ENCODE peak calls at places on chromosome 10, in six cellular contexts. One of them, this sample, is unnamed.
A peak's percentile ranks its signal among the peaks of the same experiment; 100 is the strongest.

GRCh38 chr10:13617146-13617545 is 30.4 kb downstream of the PRPF18 start:
- DNase-seq in HCT116: no peak
- DNase-seq in SK-N-SH: no peak
- DNase-seq in K562: no peak
- DNase-seq in HepG2: no peak
- DNase-seq in GM12878: no peak
- DNase-seq in this sample: no peak

GRCh38 chr10:60526024-60526585 is 136.4 kb upstream of the ANK3 start:
- DNase-seq in HCT116: no peak
- DNase-seq in GM12878: no peak
- DNase-seq in HepG2: no peak
- DNase-seq in SK-N-SH: no peak
- DNase-seq in K562: no peak
- DNase-seq in this sample: no peak

GRCh38 chr10:72784551-72785421 is 92.8 kb downstream of the MCU start:
- DNase-seq in K562: no peak
- DNase-seq in SK-N-SH: no peak
- DNase-seq in GM12878: no peak
- DNase-seq in HCT116: peak; percentile 21
- DNase-seq in HepG2: no peak
- DNase-seq in this sample: peak; percentile 60

GRCh38 chr10:59055046-59055445 is 121.4 kb upstream of the PHYHIPL start:
- DNase-seq in K562: no peak
- DNase-seq in HCT116: no peak
- DNase-seq in GM12878: no peak
- DNase-seq in SK-N-SH: no peak
- DNase-seq in HepG2: no peak
- DNase-seq in this sample: no peak

GRCh38 chr10:54742416-54742815 is 58.6 kb downstream of the PCDH15 start:
- DNase-seq in HCT116: no peak
- DNase-seq in K562: no peak
- DNase-seq in GM12878: no peak
- DNase-seq in SK-N-SH: no peak
- DNase-seq in HepG2: no peak
- DNase-seq in this sample: no peak

GRCh38 chr10:2619472-2619871 is 447.9 kb upstream of the PFKP start:
- DNase-seq in SK-N-SH: peak; percentile 67
- DNase-seq in HepG2: peak; percentile 7
- DNase-seq in K562: peak; percentile 14
- DNase-seq in HCT116: no peak
- DNase-seq in GM12878: no peak
- DNase-seq in this sample: peak; percentile 39

GRCh38 chr10:60031664-60032063 is 125.3 kb upstream of the CCDC6 start:
- DNase-seq in K562: no peak
- DNase-seq in SK-N-SH: no peak
- DNase-seq in GM12878: peak; percentile 23
- DNase-seq in HCT116: no peak
- DNase-seq in HepG2: no peak
- DNase-seq in this sample: peak; percentile 26

GRCh38 chr10:124035928-124036558 is 57.4 kb downstream of the CHST15 start:
- DNase-seq in HCT116: no peak
- DNase-seq in K562: peak; percentile 12
- DNase-seq in GM12878: peak; percentile 82
- DNase-seq in SK-N-SH: no peak
- DNase-seq in HepG2: peak; percentile 96
- DNase-seq in this sample: no peak

GRCh38 chr10:111076682-111077661 is at the start of gene ADRA2A:
- DNase-seq in GM12878: no peak
- DNase-seq in HepG2: no peak
- DNase-seq in K562: no peak
- DNase-seq in SK-N-SH: peak; percentile 84
- DNase-seq in HCT116: no peak
- DNase-seq in this sample: peak; percentile 84

GRCh38 chr10:14415676-14416307 is 85.1 kb upstream of the FRMD4A start:
- DNase-seq in HepG2: no peak
- DNase-seq in GM12878: no peak
- DNase-seq in SK-N-SH: no peak
- DNase-seq in HCT116: no peak
- DNase-seq in K562: no peak
- DNase-seq in this sample: no peak

GRCh38 chr10:103884681-103885139 is 29.3 kb upstream of the SH3PXD2A start:
- DNase-seq in HCT116: no peak
- DNase-seq in K562: peak; percentile 59
- DNase-seq in SK-N-SH: peak; percentile 68
- DNase-seq in HepG2: peak; percentile 53
- DNase-seq in GM12878: no peak
- DNase-seq in this sample: peak; percentile 48

GRCh38 chr10:110209926-110210662 is 2.7 kb downstream of the MXI1 start:
- DNase-seq in K562: peak; percentile 45
- DNase-seq in SK-N-SH: peak; percentile 82
- DNase-seq in HepG2: no peak
- DNase-seq in GM12878: no peak
- DNase-seq in HCT116: no peak
- DNase-seq in this sample: peak; percentile 15

GRCh38 chr10:128781636-128782035 is 655.4 kb upstream of the MKI67 start:
- DNase-seq in HCT116: no peak
- DNase-seq in GM12878: no peak
- DNase-seq in HepG2: no peak
- DNase-seq in SK-N-SH: no peak
- DNase-seq in K562: peak; percentile 41
- DNase-seq in this sample: no peak

GRCh38 chr10:79434816-79435215 is 10.6 kb downstream of the ZCCHC24 start:
- DNase-seq in HCT116: no peak
- DNase-seq in HepG2: no peak
- DNase-seq in GM12878: no peak
- DNase-seq in SK-N-SH: no peak
- DNase-seq in K562: peak; percentile 55
- DNase-seq in this sample: no peak

GRCh38 chr10:123318516-123318915 is 164.3 kb downstream of the BUB3 start:
- DNase-seq in GM12878: no peak
- DNase-seq in SK-N-SH: no peak
- DNase-seq in HCT116: no peak
- DNase-seq in HepG2: no peak
- DNase-seq in K562: no peak
- DNase-seq in this sample: no peak

GRCh38 chr10:33008499-33009243 is 50.6 kb upstream of the ITGB1 start:
- DNase-seq in HCT116: peak; percentile 71
- DNase-seq in HepG2: peak; percentile 63
- DNase-seq in SK-N-SH: peak; percentile 75
- DNase-seq in K562: peak; percentile 59
- DNase-seq in GM12878: peak; percentile 26
- DNase-seq in this sample: peak; percentile 75

GRCh38 chr10:88693392-88694020 is 12.5 kb upstream of the LIPK start:
- DNase-seq in GM12878: no peak
- DNase-seq in HCT116: no peak
- DNase-seq in HepG2: no peak
- DNase-seq in K562: peak; percentile 4
- DNase-seq in SK-N-SH: no peak
- DNase-seq in this sample: peak; percentile 39

GRCh38 chr10:8416755-8417154 is 362.3 kb downstream of the GATA3 start:
- DNase-seq in SK-N-SH: no peak
- DNase-seq in GM12878: no peak
- DNase-seq in K562: no peak
- DNase-seq in HCT116: no peak
- DNase-seq in HepG2: no peak
- DNase-seq in this sample: no peak
- TF ChIP-seq JUND in SK-N-SH: no peak
- TF ChIP-seq JUND in GM12878: no peak
- TF ChIP-seq JUND in K562: no peak
- TF ChIP-seq JUND in HCT116: no peak
- TF ChIP-seq JUND in HepG2: no peak
- TF ChIP-seq JUND in this sample: no peak

GRCh38 chr10:97763411-97763810 is 8.4 kb downstream of the SFRP5 start:
- DNase-seq in SK-N-SH: no peak
- DNase-seq in K562: no peak
- DNase-seq in HCT116: no peak
- DNase-seq in HepG2: no peak
- DNase-seq in GM12878: no peak
- DNase-seq in this sample: no peak

GRCh38 chr10:97761331-97761865 is 10.4 kb downstream of the SFRP5 start:
- DNase-seq in SK-N-SH: no peak
- DNase-seq in HCT116: no peak
- DNase-seq in GM12878: no peak
- DNase-seq in K562: no peak
- DNase-seq in HepG2: no peak
- DNase-seq in this sample: no peak

GRCh38 chr10:97762056-97762455 is 9.7 kb downstream of the SFRP5 start:
- DNase-seq in GM12878: no peak
- DNase-seq in SK-N-SH: no peak
- DNase-seq in HepG2: no peak
- DNase-seq in K562: no peak
- DNase-seq in HCT116: no peak
- DNase-seq in this sample: no peak

GRCh38 chr10:97763947-97764346 is 7.9 kb downstream of the SFRP5 start:
- DNase-seq in HCT116: no peak
- DNase-seq in K562: no peak
- DNase-seq in SK-N-SH: no peak
- DNase-seq in GM12878: no peak
- DNase-seq in HepG2: no peak
- DNase-seq in this sample: no peak

GRCh38 chr10:97762816-97763215 is 9.0 kb downstream of the SFRP5 start:
- DNase-seq in SK-N-SH: no peak
- DNase-seq in GM12878: no peak
- DNase-seq in K562: no peak
- DNase-seq in HCT116: no peak
- DNase-seq in HepG2: peak; percentile 81
- DNase-seq in this sample: no peak
- TF ChIP-seq JUND in SK-N-SH: no peak
- TF ChIP-seq JUND in GM12878: no peak
- TF ChIP-seq JUND in K562: no peak
- TF ChIP-seq JUND in HCT116: no peak
- TF ChIP-seq JUND in HepG2: no peak
- TF ChIP-seq JUND in this sample: no peak

GRCh38 chr10:102467318-102467717 is 16.0 kb upstream of the C10orf95 start:
- DNase-seq in HepG2: no peak
- DNase-seq in SK-N-SH: no peak
- DNase-seq in K562: no peak
- DNase-seq in HCT116: no peak
- DNase-seq in GM12878: no peak
- DNase-seq in this sample: no peak

GRCh38 chr10:102463983-102464382 is 12.6 kb upstream of the C10orf95 start:
- DNase-seq in HepG2: no peak
- DNase-seq in SK-N-SH: no peak
- DNase-seq in K562: no peak
- DNase-seq in HCT116: no peak
- DNase-seq in GM12878: no peak
- DNase-seq in this sample: no peak

GRCh38 chr10:102462512-102463054 is 11.2 kb upstream of the C10orf95 start:
- DNase-seq in HCT116: no peak
- DNase-seq in HepG2: no peak
- DNase-seq in K562: no peak
- DNase-seq in GM12878: no peak
- DNase-seq in SK-N-SH: no peak
- DNase-seq in this sample: no peak

GRCh38 chr10:102467971-102468438 is 16.7 kb upstream of the C10orf95 start:
- DNase-seq in SK-N-SH: no peak
- DNase-seq in HepG2: no peak
- DNase-seq in HCT116: no peak
- DNase-seq in GM12878: no peak
- DNase-seq in K562: peak; percentile 35
- DNase-seq in this sample: no peak

DNA sequence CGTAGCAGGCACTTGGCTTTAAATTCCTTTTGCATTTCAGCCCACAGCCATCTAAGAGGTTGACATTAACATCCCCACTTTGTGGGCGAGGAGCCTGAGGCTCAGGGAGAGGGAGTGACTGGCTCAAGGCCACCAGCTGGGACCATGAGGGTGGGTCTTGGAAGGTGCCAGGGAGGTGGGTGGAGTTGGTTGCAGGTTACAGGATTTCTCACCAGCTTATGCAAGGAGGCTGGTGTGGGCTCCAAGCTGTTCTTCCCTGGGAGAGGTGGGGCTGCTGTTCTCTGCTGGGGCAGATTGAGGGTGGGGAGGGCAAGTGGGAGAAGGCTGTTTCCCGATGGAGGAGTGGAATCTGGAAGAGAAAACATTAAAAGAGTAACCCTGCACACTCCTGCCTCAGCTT is 14.1 kb upstream of the C10orf95 start:
- DNase-seq in HepG2: no peak
- DNase-seq in GM12878: no peak
- DNase-seq in K562: no peak
- DNase-seq in HCT116: no peak
- DNase-seq in SK-N-SH: no peak
- DNase-seq in this sample: no peak
- TF ChIP-seq JUND in HepG2: no peak
- TF ChIP-seq JUND in GM12878: no peak
- TF ChIP-seq JUND in K562: no peak
- TF ChIP-seq JUND in HCT116: no peak
- TF ChIP-seq JUND in SK-N-SH: no peak
- TF ChIP-seq JUND in this sample: no peak

GRCh38 chr10:100841528-100841927 is 71.2 kb upstream of the SLF2 start:
- DNase-seq in HCT116: no peak
- DNase-seq in K562: no peak
- DNase-seq in SK-N-SH: no peak
- DNase-seq in HepG2: no peak
- DNase-seq in GM12878: no peak
- DNase-seq in this sample: no peak

GRCh38 chr10:100848770-100849169 is 64.0 kb upstream of the SLF2 start:
- DNase-seq in HCT116: no peak
- DNase-seq in SK-N-SH: no peak
- DNase-seq in GM12878: no peak
- DNase-seq in HepG2: no peak
- DNase-seq in K562: no peak
- DNase-seq in this sample: no peak

GRCh38 chr10:100847440-100847839 is 65.3 kb upstream of the SLF2 start:
- DNase-seq in HCT116: peak; percentile 62
- DNase-seq in GM12878: no peak
- DNase-seq in K562: no peak
- DNase-seq in HepG2: no peak
- DNase-seq in SK-N-SH: no peak
- DNase-seq in this sample: no peak
- TF ChIP-seq JUND in HCT116: peak; percentile 77
- TF ChIP-seq JUND in GM12878: no peak
- TF ChIP-seq JUND in K562: no peak
- TF ChIP-seq JUND in HepG2: no peak
- TF ChIP-seq JUND in SK-N-SH: no peak
- TF ChIP-seq JUND in this sample: no peak

GRCh38 chr10:52172581-52172980 is 141.5 kb upstream of the DKK1 start:
- DNase-seq in GM12878: no peak
- DNase-seq in HCT116: no peak
- DNase-seq in K562: no peak
- DNase-seq in SK-N-SH: no peak
- DNase-seq in HepG2: no peak
- DNase-seq in this sample: no peak

DNA sequence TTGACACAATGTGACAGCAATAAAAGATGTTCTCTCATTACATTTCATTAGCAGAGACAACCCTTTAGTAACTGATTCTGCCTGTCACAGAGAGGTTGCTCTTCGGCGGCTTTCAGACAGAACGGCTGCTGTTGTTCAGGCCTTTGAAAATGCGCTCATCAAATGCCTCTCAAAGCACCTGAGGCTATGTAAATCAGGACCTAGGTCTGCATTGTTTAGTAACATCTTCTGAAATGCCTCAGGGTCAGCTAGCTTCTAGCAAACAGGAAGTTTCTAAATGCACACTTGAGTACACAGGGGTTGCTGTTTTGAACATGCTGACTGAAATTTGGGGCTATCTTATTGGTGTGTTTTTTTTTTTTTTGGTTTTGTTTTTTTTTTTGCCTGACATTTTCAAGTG is 143.3 kb upstream of the DKK1 start:
- DNase-seq in GM12878: no peak
- DNase-seq in HepG2: no peak
- DNase-seq in HCT116: no peak
- DNase-seq in SK-N-SH: no peak
- DNase-seq in K562: no peak
- DNase-seq in this sample: peak; percentile 33
- TF ChIP-seq JUND in GM12878: no peak
- TF ChIP-seq JUND in HepG2: no peak
- TF ChIP-seq JUND in HCT116: no peak
- TF ChIP-seq JUND in SK-N-SH: no peak
- TF ChIP-seq JUND in K562: no peak
- TF ChIP-seq JUND in this sample: no peak

This sample was measured in T47D.